ENCODE peak calls at places on chromosome 13, in seven cellular contexts. A is BE2C, F is brain microvascular endothelial cell, E is tibial artery, O is OCI-LY7, Y is IMR-90, Q is cardiac fibroblast. V is an unnamed sample.
A peak's percentile ranks its signal among the peaks of the same experiment; 100 is the strongest.

GRCh38 chr13:102091231-102091630 is 310.6 kb downstream of the FGF14 start:
- DNase-seq in Q (no peak), A (peak; percentile 18), E (no peak), O (no peak), Y (no peak), F (peak; percentile 7), V (no peak)

GRCh38 chr13:59112375-59112774 is 1051.4 kb downstream of the DIAPH3 start:
- DNase-seq in A (peak; percentile 30), F (peak; percentile 99), Q (peak; percentile 95), O (no peak), E (no peak), Y (peak; percentile 99), V (peak; percentile 34)

GRCh38 chr13:44302948-44303575 is 70.6 kb upstream of the SERP2 start:
- DNase-seq in Y (peak; percentile 50), Q (peak; percentile 87), F (no peak), E (no peak), A (no peak), O (no peak), V (no peak)

GRCh38 chr13:78881054-78881453 is 222.1 kb upstream of the OBI1 start:
- DNase-seq in E (no peak), F (no peak), O (no peak), Y (no peak), A (peak; percentile 44), Q (no peak), V (no peak)

GRCh38 chr13:102452831-102453230 is 51.0 kb upstream of the FGF14 start:
- DNase-seq in Y (peak; percentile 16), O (no peak), Q (no peak), E (no peak), A (peak; percentile 28), F (no peak), V (no peak)

GRCh38 chr13:44181938-44182337 is 191.7 kb upstream of the SERP2 start:
- DNase-seq in Y (no peak), A (no peak), E (no peak), Q (no peak), O (no peak), F (no peak), V (no peak)

GRCh38 chr13:97367427-97367826 is 66.5 kb upstream of the RAP2A start:
- DNase-seq in Q (peak; percentile 52), Y (peak; percentile 78), A (no peak), F (peak; percentile 82), E (no peak), O (no peak), V (no peak)

GRCh38 chr13:102484329-102484728 is 82.5 kb upstream of the FGF14 start:
- DNase-seq in E (no peak), Q (peak; percentile 3), O (no peak), A (peak; percentile 30), Y (peak; percentile 4), F (peak; percentile 1), V (no peak)

GRCh38 chr13:27194895-27195764 is 23.5 kb upstream of the USP12 start:
- DNase-seq in F (peak; percentile 92), A (no peak), Y (peak; percentile 95), E (no peak), O (no peak), Q (peak; percentile 87), V (no peak)

GRCh38 chr13:71395053-71395452 is 472.0 kb downstream of the DACH1 start:
- DNase-seq in O (no peak), F (no peak), Y (no peak), Q (no peak), A (no peak), E (no peak), V (no peak)

GRCh38 chr13:74895042-74895811 is 586.7 kb downstream of the TBC1D4 start:
- DNase-seq in E (no peak), O (no peak), Y (no peak), A (no peak), F (no peak), Q (no peak), V (no peak)

GRCh38 chr13:48132961-48133360 is 38.1 kb upstream of the MED4 start:
- DNase-seq in A (no peak), F (no peak), Y (no peak), E (no peak), O (no peak), Q (no peak), V (no peak)

GRCh38 chr13:29483211-29483610 is 112.3 kb downstream of the SLC7A1 start:
- DNase-seq in O (no peak), F (no peak), A (peak; percentile 77), Y (no peak), Q (no peak), E (no peak), V (no peak)

GRCh38 chr13:40503026-40503425 is 163.4 kb downstream of the FOXO1 start:
- DNase-seq in Q (no peak), F (no peak), Y (no peak), A (no peak), E (no peak), O (no peak), V (no peak)

DNA sequence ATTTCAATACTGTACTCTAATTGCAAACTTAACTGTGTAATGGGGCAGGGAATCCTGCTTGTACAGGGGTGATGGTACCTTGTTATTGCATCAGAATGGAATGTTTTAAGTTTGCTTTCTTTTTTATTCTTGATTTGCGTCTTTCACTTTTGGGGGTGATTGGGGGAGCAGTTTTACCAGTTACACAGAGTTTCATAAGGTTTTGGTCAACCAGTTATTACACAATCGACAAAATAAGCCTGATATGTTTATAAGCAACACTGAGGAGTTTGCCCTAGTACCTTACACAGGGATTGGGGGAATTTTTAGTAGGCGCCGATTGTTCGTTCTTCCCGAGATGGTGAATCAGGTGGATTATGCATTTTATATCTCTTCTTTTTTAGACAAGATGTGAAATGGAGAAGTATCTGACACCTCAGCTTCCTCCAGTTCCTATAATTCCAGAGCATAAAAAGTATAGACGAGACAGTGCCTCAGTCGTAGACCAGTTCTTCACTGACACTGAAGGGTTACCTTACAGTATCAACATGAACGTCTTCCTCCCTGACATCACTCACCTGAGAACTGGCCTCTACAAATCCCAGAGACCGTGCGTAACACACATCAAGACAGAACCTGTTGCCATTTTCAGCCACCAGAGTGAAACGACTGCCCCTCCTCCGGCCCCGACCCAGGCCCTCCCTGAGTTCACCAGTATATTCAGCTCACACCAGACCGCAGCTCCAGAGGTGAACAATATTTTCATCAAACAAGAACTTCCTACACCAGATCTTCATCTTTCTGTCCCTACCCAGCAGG is 2.9 kb downstream of the KLF5 start:
- DNase-seq in Q (no peak), O (no peak), E (no peak), F (no peak), A (no peak), Y (no peak), V (no peak)
- H3K4me3 ChIP-seq in Q (peak overlapping the region; percentile 16), O (no peak overlapping the region), E (no peak overlapping the region), F (no peak overlapping the region), A (no peak overlapping the region), Y (no peak overlapping the region), V (peak overlapping the region; percentile 14)

GRCh38 chr13:46341112-46341711 is 45.8 kb downstream of the RUBCNL start:
- DNase-seq in F (peak; percentile 87), Q (peak; percentile 37), Y (peak; percentile 50), O (peak; percentile 34), E (no peak), A (no peak), V (no peak)

GRCh38 chr13:46342538-46342937 is 44.5 kb downstream of the RUBCNL start:
- DNase-seq in Q (no peak), A (no peak), O (no peak), Y (no peak), E (no peak), F (no peak), V (no peak)

GRCh38 chr13:46343279-46343949 is 43.6 kb downstream of the RUBCNL start:
- DNase-seq in Y (no peak), Q (no peak), A (no peak), O (no peak), E (no peak), F (no peak), V (no peak)

GRCh38 chr13:46340631-46341111 is 46.4 kb downstream of the RUBCNL start:
- DNase-seq in O (no peak), F (no peak), Y (no peak), Q (no peak), E (no peak), A (no peak), V (no peak)

GRCh38 chr13:46339035-46339666 is 47.9 kb downstream of the RUBCNL start:
- DNase-seq in A (no peak), O (no peak), E (no peak), Y (peak; percentile 12), F (peak; percentile 90), Q (peak; percentile 60), V (no peak)
- TF ChIP-seq CTCF in A (no peak), O (no peak), E (no peak), Y (no peak), F (peak; percentile 59), Q (peak; percentile 32), V (no peak)

DNA sequence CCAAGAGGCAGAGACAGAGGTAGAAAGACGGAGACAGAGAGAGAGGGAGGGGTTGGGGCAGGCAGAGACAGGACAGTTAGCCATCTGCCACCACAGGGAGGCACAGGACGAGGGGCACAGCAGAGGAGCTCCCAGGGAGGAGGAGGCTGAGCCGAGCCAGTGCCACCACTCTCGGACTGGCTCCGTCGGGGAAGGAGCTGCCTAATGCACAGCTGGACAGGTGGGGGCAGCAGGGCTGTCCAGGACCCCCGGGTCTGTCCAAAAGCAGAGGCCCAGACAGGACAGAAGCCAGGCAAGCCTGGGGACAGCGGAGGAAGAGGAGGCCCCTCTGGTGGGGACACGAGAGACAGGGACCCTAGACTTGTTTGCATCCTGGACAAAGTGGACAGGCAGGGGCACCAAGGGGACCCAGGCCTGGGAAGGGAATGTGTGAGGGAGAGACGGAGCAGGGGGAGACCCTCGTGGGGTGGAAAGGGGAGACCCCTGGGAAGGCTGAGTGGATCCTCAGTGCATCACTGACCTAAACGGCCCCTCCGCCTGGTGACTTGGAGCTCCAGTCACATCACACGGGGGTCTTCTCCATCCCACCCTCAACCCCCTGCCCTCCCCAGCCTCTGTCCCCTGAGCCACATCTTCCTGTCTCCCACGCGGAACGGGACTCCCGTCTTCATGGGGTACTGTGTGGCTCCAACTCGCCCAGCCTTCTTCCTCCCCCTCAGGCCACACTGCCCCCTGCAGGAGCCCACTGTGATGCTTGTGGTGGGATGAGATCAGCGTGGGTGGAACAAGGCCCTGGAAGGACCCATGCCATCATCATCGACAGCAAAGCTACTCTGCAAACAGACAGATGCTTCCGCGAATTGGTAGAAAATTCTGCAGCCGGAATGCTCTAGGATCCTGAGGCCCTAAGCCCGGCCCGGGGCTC is 889 bp downstream of the F10 start:
- DNase-seq in E (peak; percentile 60), F (no peak), O (no peak), Q (no peak), Y (no peak), A (no peak), V (peak; percentile 82)
- H3K4me3 ChIP-seq in E (peak overlapping the region; percentile 32), F (no peak overlapping the region), O (no peak overlapping the region), Q (peak overlapping the region; percentile 19), Y (peak overlapping the region; percentile 44), A (no peak overlapping the region), V (no peak overlapping the region)

GRCh38 chr13:110885516-110885915 is 29.4 kb downstream of the ANKRD10 start:
- DNase-seq in A (no peak), O (no peak), E (no peak), Y (no peak), Q (no peak), F (no peak), V (no peak)

GRCh38 chr13:110887955-110888333 is 26.9 kb downstream of the ANKRD10 start:
- DNase-seq in Q (no peak), Y (no peak), F (no peak), A (no peak), E (no peak), O (no peak), V (no peak)

GRCh38 chr13:110886475-110887241 is 28.2 kb downstream of the ANKRD10 start:
- DNase-seq in O (no peak), F (no peak), A (no peak), E (no peak), Q (no peak), Y (no peak), V (no peak)

GRCh38 chr13:110887242-110887954 is 27.5 kb downstream of the ANKRD10 start:
- DNase-seq in F (no peak), A (no peak), E (no peak), Q (no peak), Y (peak; percentile 40), O (no peak), V (no peak)

GRCh38 chr13:110885966-110886365 is 28.9 kb downstream of the ANKRD10 start:
- DNase-seq in E (no peak), Y (no peak), O (no peak), F (no peak), A (no peak), Q (no peak), V (no peak)
- TF ChIP-seq CTCF in E (no peak), Y (no peak), O (no peak), F (peak; percentile 23), A (no peak), Q (no peak), V (no peak)